ENCODE peak calls at places on chromosomes 3 and 15, in seven cellular contexts. M is WTC11, P is cardiac muscle cell, B is A549, V is lower leg skin, U is Calu3, X is BJ. W is an unnamed sample.

GRCh38 chr3:66386011-66386924 is 114.6 kb downstream of the LRIG1 start:
- DNase-seq in M (no peak), P (no peak), B (no peak), V (no peak), U (no peak), X (no peak), W (no peak)

GRCh38 chr3:197372076-197372661 is 73.8 kb upstream of the DLG1 start:
- DNase-seq in M (no peak), P (no peak), B (no peak), V (peak; percentile 62), U (peak; percentile 62), X (peak; percentile 88), W (peak; percentile 87)

GRCh38 chr3:125220681-125221429 is 8.3 kb upstream of the SLC12A8 start:
- DNase-seq in M (no peak), P (no peak), B (no peak), V (no peak), U (no peak), X (no peak), W (no peak)

GRCh38 chr3:133831966-133832801 is 26.6 kb downstream of the SRPRB start:
- DNase-seq in M (no peak), P (no peak), B (no peak), V (no peak), U (peak; percentile 37), X (no peak), W (no peak)

GRCh38 chr3:38644016-38644661 is 5.3 kb downstream of the SCN5A start:
- DNase-seq in M (no peak), P (no peak), B (no peak), V (peak; percentile 64), U (no peak), X (no peak), W (no peak)

GRCh38 chr15:84784262-84784661 is 32.9 kb upstream of the ALPK3 start:
- DNase-seq in M (no peak), P (no peak), B (no peak), V (no peak), U (no peak), X (no peak), W (no peak)

GRCh38 chr15:44194397-44195150 is 497 bp downstream of the FRMD5 start:
- DNase-seq in M (no peak), P (peak; percentile 34), B (peak; percentile 30), V (no peak), U (peak; percentile 76), X (no peak), W (peak; percentile 69)

GRCh38 chr15:81336568-81336967 is 12.6 kb upstream of the STARD5 start:
- DNase-seq in M (no peak), P (no peak), B (peak; percentile 21), V (no peak), U (peak; percentile 30), X (no peak), W (peak; percentile 23)

GRCh38 chr3:115975353-115975752 is 352.0 kb downstream of the GAP43 start:
- DNase-seq in M (no peak), P (no peak), B (peak; percentile 11), V (no peak), U (no peak), X (no peak), W (peak; percentile 60)

GRCh38 chr3:177746259-177747021 is 549.2 kb upstream of the TBL1XR1 start:
- DNase-seq in M (no peak), P (no peak), B (no peak), V (no peak), U (no peak), X (no peak), W (no peak)

GRCh38 chr3:171458056-171458856 is 1.9 kb downstream of the TNIK start:
- DNase-seq in M (peak; percentile 29), P (no peak), B (no peak), V (no peak), U (no peak), X (no peak), W (no peak)

GRCh38 chr3:55443346-55443745 is 43.8 kb downstream of the WNT5A start:
- DNase-seq in M (no peak), P (no peak), B (no peak), V (no peak), U (no peak), X (no peak), W (no peak)

GRCh38 chr15:56798639-56799038 is 65.3 kb upstream of the ZNF280D start:
- DNase-seq in M (no peak), P (no peak), B (no peak), V (no peak), U (no peak), X (no peak), W (no peak)

GRCh38 chr15:36831915-36832310 is 252.5 kb downstream of the CDIN1 start:
- DNase-seq in M (no peak), P (peak; percentile 67), B (no peak), V (no peak), U (peak; percentile 27), X (no peak), W (peak; percentile 8)

GRCh38 chr3:172685331-172686214 is 25.3 kb downstream of the NCEH1 start:
- DNase-seq in M (no peak), P (no peak), B (no peak), V (no peak), U (no peak), X (no peak), W (peak; percentile 87)

GRCh38 chr15:43998607-43999006 is 171.8 kb downstream of the WDR76 start:
- DNase-seq in M (no peak), P (no peak), B (no peak), V (no peak), U (peak; percentile 41), X (no peak), W (no peak)

DNA sequence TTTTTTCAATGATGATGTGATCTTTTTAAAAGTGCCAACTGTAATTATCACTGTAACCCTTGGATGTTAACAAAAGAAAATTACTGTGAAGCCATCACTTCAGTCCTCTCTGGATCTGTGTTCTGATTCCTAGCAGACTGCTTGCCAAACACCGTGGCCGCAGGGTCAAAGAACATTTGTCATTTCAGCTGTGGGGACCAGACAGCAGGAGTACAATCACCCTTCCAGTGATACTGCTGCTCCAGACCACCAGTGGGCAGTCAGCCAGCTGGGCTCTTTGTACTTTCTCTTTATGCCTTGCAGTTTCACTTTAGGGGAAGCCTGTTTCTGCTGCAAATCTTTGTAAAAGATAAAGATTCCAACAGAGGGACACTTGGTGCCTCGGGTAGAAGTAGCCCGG is 770.0 kb downstream of the GRM7 start:
- DNase-seq in M (peak; percentile 10), P (peak; percentile 7), B (no peak), V (no peak), U (no peak), X (no peak), W (no peak)
- TF ChIP-seq CTCF in M (no peak), P (peak; percentile 20), B (no peak), V (no peak), U (no peak), X (no peak), W (no peak)

DNA sequence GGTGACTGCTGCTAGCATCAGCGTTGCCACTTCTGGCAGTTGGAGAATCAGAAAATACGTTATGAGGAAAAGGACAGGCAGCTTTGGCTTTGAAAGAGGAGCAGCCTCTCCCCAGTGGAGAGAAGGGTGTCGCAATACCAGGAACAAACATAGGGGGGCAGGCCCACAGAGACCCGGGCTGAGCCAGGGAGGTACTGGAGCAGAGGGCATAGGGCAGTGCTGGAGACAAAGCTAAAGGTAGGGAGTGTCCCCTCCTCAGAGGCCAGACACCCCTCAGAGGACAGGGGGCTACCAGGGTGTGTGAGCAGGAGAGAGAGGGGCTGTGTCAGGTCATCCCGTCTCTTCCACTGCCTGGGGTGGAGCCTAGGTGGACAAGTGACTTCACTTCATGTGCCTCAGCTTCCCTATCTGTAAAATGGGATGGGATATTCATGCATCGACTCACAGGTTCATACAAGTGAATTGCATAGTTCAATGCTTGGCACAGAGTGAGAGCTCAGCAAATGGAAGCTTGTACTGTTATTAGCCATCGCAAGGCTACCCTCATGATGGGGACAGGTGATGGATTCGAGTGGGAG is 49.7 kb upstream of the LIMD1 start:
- DNase-seq in M (no peak), P (no peak), B (no peak), V (peak; percentile 76), U (no peak), X (no peak), W (no peak)
- TF ChIP-seq CTCF in M (no peak), P (peak; percentile 20), B (no peak), V (no peak), U (no peak), X (no peak), W (no peak)

GRCh38 chr15:68672781-68673205 is 94.0 kb downstream of the CORO2B start:
- DNase-seq in M (peak; percentile 49), P (peak; percentile 50), B (no peak), V (peak; percentile 78), U (no peak), X (no peak), W (no peak)
- TF ChIP-seq CTCF in M (no peak), P (no peak), B (peak; percentile 28), V (no peak), U (peak; percentile 21), X (peak; percentile 39), W (peak; percentile 11)

GRCh38 chr15:78415284-78415683 is 22.7 kb upstream of the IREB2 start:
- DNase-seq in M (no peak), P (peak; percentile 32), B (peak; percentile 47), V (no peak), U (peak; percentile 10), X (no peak), W (peak; percentile 43)
- TF ChIP-seq CTCF in M (no peak), P (peak; percentile 46), B (peak; percentile 59), V (no peak), U (peak; percentile 33), X (peak; percentile 40), W (peak; percentile 26)

DNA sequence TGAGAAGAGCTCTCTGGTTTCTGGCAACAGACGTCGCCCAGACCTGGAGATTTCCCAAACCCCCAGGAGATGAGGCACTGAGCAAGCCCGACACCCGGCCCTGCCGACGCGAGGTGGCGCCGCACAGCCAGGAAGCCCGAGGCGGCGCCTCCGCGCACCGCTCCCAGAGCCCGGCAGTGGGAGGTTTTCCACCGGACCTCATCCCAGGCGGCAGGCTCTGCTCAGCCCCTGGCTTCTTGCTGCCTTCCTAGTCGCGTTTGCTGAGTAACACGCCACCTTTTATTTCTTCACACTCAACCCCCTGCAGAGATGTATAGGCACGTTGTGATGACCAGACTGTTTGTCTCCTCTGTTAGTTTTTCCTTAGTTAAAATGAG is 56.3 kb upstream of the ARRDC4 start:
- DNase-seq in M (peak; percentile 86), P (peak; percentile 88), B (peak; percentile 61), V (peak; percentile 91), U (peak; percentile 89), X (no peak), W (peak; percentile 85)
- TF ChIP-seq CTCF in M (no peak), P (peak; percentile 76), B (peak; percentile 67), V (no peak), U (peak; percentile 64), X (peak; percentile 82), W (peak; percentile 86)

GRCh38 chr3:81218023-81218422 is 543.4 kb downstream of the GBE1 start:
- DNase-seq in M (peak; percentile 19), P (peak; percentile 35), B (no peak), V (no peak), U (peak; percentile 41), X (no peak), W (no peak)
- TF ChIP-seq CTCF in M (no peak), P (peak; percentile 50), B (peak; percentile 52), V (no peak), U (peak; percentile 12), X (peak; percentile 25), W (no peak)

GRCh38 chr15:38864827-38865604 is 300.4 kb upstream of the RASGRP1 start:
- DNase-seq in M (no peak), P (peak; percentile 58), B (no peak), V (no peak), U (no peak), X (peak; percentile 67), W (no peak)
- TF ChIP-seq CTCF in M (no peak), P (peak; percentile 21), B (no peak), V (no peak), U (no peak), X (peak; percentile 18), W (no peak)

GRCh38 chr3:10950476-10951294 is 41.9 kb upstream of the SLC6A1 start:
- DNase-seq in M (peak; percentile 40), P (peak; percentile 38), B (peak; percentile 64), V (no peak), U (peak; percentile 34), X (no peak), W (peak; percentile 21)
- TF ChIP-seq CTCF in M (no peak), P (peak; percentile 79), B (peak; percentile 71), V (no peak), U (peak; percentile 30), X (peak; percentile 71), W (peak; percentile 40)